ENCODE peak calls at places on chromosomes 3 and 15, in five cellular contexts. N is HepG2, T is K562, B is A549, U is HCT116. R is an unnamed sample.

GRCh38 chr3:27134165-27134796 is 234.9 kb downstream of the NEK10 start:
- DNase-seq in T (peak), B (peak), N (peak), U (peak), R (peak)

GRCh38 chr15:51067510-51067909 is 27.2 kb downstream of the TNFAIP8L3 start:
- DNase-seq in T (no peak), N (no peak), U (no peak), B (no peak), R (peak)

GRCh38 chr15:74958320-74958907 is 1.8 kb upstream of the RPP25 start:
- DNase-seq in B (peak), N (peak), U (no peak), T (no peak), R (no peak)

GRCh38 chr3:31968391-31968926 is 12.6 kb downstream of the OSBPL10 start:
- DNase-seq in T (no peak), N (no peak), B (peak), U (no peak), R (peak)

GRCh38 chr15:75208501-75209288 is 7.0 kb downstream of the C15orf39 start:
- DNase-seq in T (no peak), U (no peak), N (no peak), B (no peak), R (no peak)

GRCh38 chr3:134333522-134334181 is 40.6 kb downstream of the AMOTL2 start:
- DNase-seq in N (peak), T (no peak), U (no peak), B (peak), R (peak)

GRCh38 chr15:96494530-96494929 is 164.0 kb downstream of the NR2F2 start:
- DNase-seq in U (no peak), T (no peak), N (no peak), B (no peak), R (no peak)

GRCh38 chr15:40150163-40150925 is 10.5 kb upstream of the BUB1B start:
- DNase-seq in T (no peak), U (peak), N (peak), B (peak), R (peak)

GRCh38 chr3:179286331-179286730 is 35.4 kb upstream of the KCNMB3 start:
- DNase-seq in B (no peak), N (no peak), U (no peak), T (no peak), R (no peak)

GRCh38 chr3:102068327-102068726 is 219.0 kb downstream of the NFKBIZ start:
- DNase-seq in N (no peak), U (no peak), T (no peak), B (no peak), R (no peak)

GRCh38 chr3:136642714-136643113 is 109.5 kb downstream of the STAG1 start:
- DNase-seq in U (no peak), N (no peak), T (peak), B (no peak), R (no peak)

GRCh38 chr15:80107774-80108173 is 45.0 kb upstream of the FAH start:
- DNase-seq in B (no peak), N (no peak), T (no peak), U (no peak), R (no peak)

GRCh38 chr3:165378761-165379160 is 182.6 kb upstream of the SLITRK3 start:
- DNase-seq in T (no peak), B (no peak), U (no peak), N (no peak), R (no peak)

GRCh38 chr3:134057006-134057832 is 27.5 kb upstream of the SLCO2A1 start:
- DNase-seq in B (no peak), U (no peak), T (no peak), N (no peak), R (peak)

GRCh38 chr15:63826513-63826912 is 7.2 kb downstream of the HERC1 start:
- DNase-seq in B (peak), T (no peak), N (no peak), U (no peak), R (peak)

GRCh38 chr3:172341482-172342059 is 106.7 kb downstream of the GHSR start:
- DNase-seq in U (peak), N (peak), T (peak), B (peak), R (peak)

GRCh38 chr15:31317033-31317979 is 9.3 kb upstream of the KLF13 start:
- DNase-seq in B (no peak), U (no peak), N (no peak), T (no peak), R (no peak)

GRCh38 chr3:126667631-126668449 is 12.9 kb upstream of the TXNRD3 start:
- DNase-seq in N (no peak), T (no peak), U (no peak), B (no peak), R (no peak)

GRCh38 chr15:79172801-79173460 is 82.4 kb upstream of the RASGRF1 start:
- DNase-seq in B (no peak), T (no peak), U (no peak), N (no peak), R (no peak)

GRCh38 chr15:46296797-46297196 is 662.0 kb downstream of the SQOR start:
- DNase-seq in T (no peak), B (no peak), U (no peak), N (no peak), R (no peak)

GRCh38 chr15:88802250-88802990 is 816 bp upstream of the ACAN start:
- DNase-seq in B (no peak), N (no peak), U (no peak), T (no peak), R (no peak)

GRCh38 chr3:8637348-8637747 is 7.2 kb downstream of the SSUH2 start:
- DNase-seq in B (no peak), T (no peak), U (no peak), N (no peak), R (no peak)

GRCh38 chr15:98875309-98875708 is 132.3 kb downstream of the PGPEP1L start:
- DNase-seq in B (no peak), U (no peak), N (no peak), T (no peak), R (peak)

GRCh38 chr3:1394188-1394587 is 301.4 kb downstream of the CNTN6 start:
- DNase-seq in N (no peak), U (no peak), T (no peak), B (no peak), R (no peak)

GRCh38 chr3:182294256-182294655 is 499.0 kb upstream of the ATP11B start:
- DNase-seq in T (no peak), N (no peak), B (no peak), U (no peak), R (no peak)

GRCh38 chr3:14490831-14491230 is 49.3 kb downstream of the GRIP2 start:
- DNase-seq in U (no peak), B (no peak), T (no peak), N (no peak), R (no peak)

GRCh38 chr15:57114070-57114469 is 195.6 kb downstream of the TCF12 start:
- DNase-seq in N (no peak), T (no peak), B (no peak), U (no peak), R (peak)

DNA sequence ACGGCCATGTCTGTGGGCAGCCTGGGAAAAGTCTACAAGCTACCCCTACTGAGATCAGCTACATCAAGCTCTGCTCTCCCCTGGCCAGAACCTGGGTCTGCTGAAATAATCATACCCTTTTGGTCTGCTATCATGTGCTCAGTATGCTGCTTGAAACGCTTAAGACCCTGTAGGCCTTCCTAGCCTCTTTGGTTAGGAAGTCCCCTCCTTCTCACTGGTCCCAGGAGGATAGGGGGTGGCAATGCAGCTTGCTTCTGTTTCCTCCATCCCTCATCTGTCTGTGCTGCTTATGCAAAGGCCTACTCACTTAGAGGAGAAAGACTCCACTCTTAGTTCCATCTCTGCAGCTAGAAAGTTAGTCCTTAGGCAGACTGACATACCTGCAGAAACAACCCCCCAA is 118.2 kb upstream of the RASGRP1 start:
- DNase-seq in N (no peak), B (no peak), T (no peak), U (no peak), R (no peak)
- H3K4me3 ChIP-seq in N (no peak), B (no peak), T (no peak), U (no peak), R (no peak)

DNA sequence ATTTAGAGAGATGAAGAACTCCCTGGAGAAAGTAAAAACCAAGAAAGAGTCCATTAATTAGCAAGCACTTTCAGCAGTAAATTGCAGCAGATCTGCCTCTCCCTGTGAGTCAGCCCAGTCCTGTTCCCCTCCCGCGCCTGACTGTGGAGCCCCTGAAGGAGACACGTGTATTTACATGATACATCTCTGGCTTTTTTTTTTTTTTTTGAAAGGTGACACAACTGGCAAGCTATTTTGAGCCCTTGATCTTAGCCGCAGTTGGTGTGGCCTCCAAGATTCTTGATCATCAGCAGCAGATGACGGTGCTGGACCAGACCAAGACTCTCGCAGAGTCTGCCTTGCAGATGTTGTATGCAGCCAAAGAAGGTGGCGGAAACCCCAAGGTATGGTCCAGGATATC is 271.8 kb upstream of the TPM1 start:
- DNase-seq in T (no peak), B (no peak), N (no peak), U (peak), R (peak)
- TF ChIP-seq CEBPB in T (no peak), B (no peak), N (no peak), U (peak), R (peak)

GRCh38 chr15:42760759-42761158 is 23.8 kb upstream of the CDAN1 start:
- DNase-seq in T (no peak), U (no peak), N (no peak), B (no peak), R (no peak)
- H3K4me3 ChIP-seq in T (no peak), U (no peak), N (no peak), B (no peak), R (no peak)

DNA sequence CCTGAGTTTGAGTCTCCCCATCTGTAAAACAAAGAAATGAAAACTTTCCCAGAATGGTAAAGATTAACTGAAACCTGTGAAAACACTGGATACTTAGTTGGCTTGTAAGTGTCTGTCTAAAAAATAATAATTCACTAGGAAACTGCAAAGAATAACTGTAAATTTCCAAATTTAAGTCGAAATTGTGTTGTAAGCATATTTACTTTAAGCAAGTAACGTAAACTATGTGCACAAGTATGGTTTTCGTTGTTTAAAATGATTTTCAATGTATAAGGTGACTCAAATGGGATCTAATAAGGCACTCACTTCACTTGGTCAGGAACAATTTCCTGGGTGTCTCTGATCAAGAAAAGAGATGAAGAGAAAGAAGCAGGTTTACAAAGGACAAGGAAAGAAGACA is 8.5 kb upstream of the TARS3 start:
- DNase-seq in U (no peak), B (no peak), N (no peak), T (no peak), R (no peak)
- TF ChIP-seq CEBPB in U (no peak), B (no peak), N (no peak), T (no peak), R (no peak)

R was measured in IMR-90.